ENCODE peak calls at places on chromosomes 1 and 21, in five cellular contexts. H is cardiac muscle cell, C is body of pancreas, N is PC-9, P is tibial artery. X is an unnamed sample.

GRCh38 chr1:14678011-14678638 is 79.6 kb downstream of the KAZN start:
- DNase-seq in C (no peak), N (no peak), P (no peak), H (no peak), X (no peak)

GRCh38 chr1:121566346-121566745 is 381.6 kb downstream of the SRGAP2C start:
- DNase-seq in N (no peak), H (no peak), P (no peak), C (no peak), X (no peak)

GRCh38 chr1:22753396-22754083 is 42.9 kb downstream of the EPHB2 start:
- DNase-seq in N (no peak), P (peak), C (no peak), H (no peak), X (no peak)

GRCh38 chr1:218351617-218352438 is 6.7 kb downstream of the TGFB2 start:
- DNase-seq in H (no peak), P (peak), N (no peak), C (no peak), X (peak)

GRCh38 chr1:78079580-78079979 is 33.8 kb downstream of the GIPC2 start:
- DNase-seq in P (no peak), C (no peak), N (no peak), H (no peak), X (no peak)

GRCh38 chr21:30434033-30434631 is 4.1 kb downstream of the KRTAP13-4 start:
- DNase-seq in P (no peak), N (no peak), C (peak), H (peak), X (no peak)

GRCh38 chr1:151196292-151196800 is 2.0 kb upstream of the PIP5K1A start:
- DNase-seq in C (peak), H (peak), N (peak), P (peak), X (peak)

GRCh38 chr1:164858233-164858632 is 299.2 kb downstream of the PBX1 start:
- DNase-seq in N (no peak), P (no peak), H (peak), C (peak), X (no peak)

GRCh38 chr1:34711469-34711868 is 43.4 kb upstream of the GJB5 start:
- DNase-seq in H (no peak), N (no peak), C (no peak), P (no peak), X (no peak)

GRCh38 chr1:15158506-15159165 is 5.1 kb downstream of the TMEM51 start:
- DNase-seq in P (no peak), C (no peak), N (peak), H (no peak), X (no peak)

DNA sequence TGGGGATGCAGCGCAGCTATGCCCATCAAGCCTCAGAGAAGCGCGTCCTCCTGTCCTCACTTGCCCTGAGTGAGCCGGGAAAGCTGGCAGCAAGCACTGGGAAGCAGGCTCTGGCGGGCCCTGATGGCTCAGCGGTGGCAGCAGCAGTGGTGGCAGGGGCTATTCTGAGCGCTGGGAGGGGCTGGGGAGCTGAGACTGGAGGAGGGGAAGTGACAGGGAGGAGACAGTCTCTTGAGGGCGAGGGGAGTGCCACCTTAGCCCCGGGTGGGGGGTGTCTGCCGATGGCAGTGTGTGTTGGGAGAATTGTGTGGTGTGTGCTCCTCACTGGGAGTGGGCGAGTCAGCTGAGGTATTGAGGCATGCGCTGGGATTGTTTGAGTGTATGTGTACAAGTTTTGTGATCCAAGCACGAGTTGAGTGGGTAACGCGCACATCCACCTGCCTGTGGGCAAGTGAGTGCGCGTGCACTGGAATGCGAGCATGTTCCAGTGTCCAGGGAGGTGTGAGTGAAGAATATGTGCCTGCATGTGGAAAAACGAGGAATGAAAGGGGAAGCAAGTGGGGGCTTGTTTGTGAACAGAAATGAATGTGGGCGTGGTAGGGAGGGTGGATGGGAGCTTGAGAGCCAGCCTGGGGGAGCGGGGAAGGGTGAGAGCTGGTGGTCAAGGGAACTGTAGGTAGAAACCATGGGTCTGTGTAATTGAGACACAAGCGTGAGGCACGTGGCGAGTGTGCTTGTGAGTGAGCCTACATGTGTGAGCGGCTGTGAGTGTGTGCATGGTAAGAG is 2.9 kb upstream of the FOXO6 start:
- DNase-seq in N (no peak), C (no peak), P (peak), H (peak), X (peak)
- H3K4me3 ChIP-seq in N (no peak), C (no peak), P (no peak), H (no peak), X (no peak)

GRCh38 chr1:231376875-231377549 is 38.9 kb downstream of the SPRTN start:
- DNase-seq in N (no peak), P (no peak), C (no peak), H (no peak), X (no peak)

GRCh38 chr1:231374394-231374793 is 36.3 kb downstream of the SPRTN start:
- DNase-seq in C (no peak), P (no peak), H (no peak), N (no peak), X (no peak)

GRCh38 chr1:231372501-231372900 is 34.4 kb downstream of the SPRTN start:
- DNase-seq in C (no peak), P (no peak), N (no peak), H (no peak), X (no peak)

GRCh38 chr1:231381729-231382128 is 40.4 kb downstream of the EGLN1 start:
- DNase-seq in P (no peak), N (no peak), C (no peak), H (no peak), X (no peak)

GRCh38 chr1:231376101-231376500 is 38.0 kb downstream of the SPRTN start:
- DNase-seq in C (no peak), P (no peak), N (no peak), H (no peak), X (peak)
- H3K4me3 ChIP-seq in C (no peak), P (no peak), N (no peak), H (no peak), X (no peak)

GRCh38 chr1:41730806-41731205 is 187.9 kb downstream of the HIVEP3 start:
- DNase-seq in P (no peak), H (no peak), N (no peak), C (no peak), X (no peak)

GRCh38 chr1:41724248-41724647 is 194.5 kb downstream of the HIVEP3 start:
- DNase-seq in H (no peak), P (no peak), N (no peak), C (no peak), X (no peak)

GRCh38 chr1:41728403-41729202 is 190.1 kb downstream of the HIVEP3 start:
- DNase-seq in N (no peak), C (no peak), P (no peak), H (peak), X (no peak)

GRCh38 chr1:41727749-41728115 is 191.0 kb downstream of the HIVEP3 start:
- DNase-seq in P (no peak), H (no peak), N (no peak), C (no peak), X (no peak)

GRCh38 chr1:41726899-41727748 is 191.6 kb downstream of the HIVEP3 start:
- DNase-seq in H (no peak), C (peak), N (no peak), P (peak), X (peak)
- H3K4me3 ChIP-seq in H (no peak), C (no peak), N (no peak), P (no peak), X (peak)

DNA sequence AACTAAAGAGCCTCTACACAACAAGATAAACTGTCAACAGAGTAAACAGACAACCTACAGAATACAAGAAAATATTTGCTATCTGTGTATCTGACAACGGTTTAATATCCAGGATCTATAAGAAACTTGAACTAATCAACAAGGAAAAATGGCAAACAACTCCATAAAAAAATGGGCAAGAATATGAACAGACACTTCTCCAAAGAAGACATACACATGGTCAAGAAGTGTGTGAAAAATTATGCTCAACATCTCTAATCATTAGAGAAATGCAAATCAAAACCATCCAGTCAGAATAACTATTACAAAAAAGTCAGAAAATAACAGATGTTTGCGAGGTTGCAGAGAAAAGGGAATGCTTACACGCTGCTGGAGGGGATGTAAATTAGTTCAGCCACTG is 8.0 kb downstream of the ZNF670 start:
- DNase-seq in P (no peak), C (no peak), H (no peak), N (no peak), X (no peak)
- H3K4me3 ChIP-seq in P (no peak), C (no peak), H (no peak), N (no peak), X (no peak)

GRCh38 chr1:154806333-154806732 is 63.7 kb downstream of the KCNN3 start:
- DNase-seq in N (no peak), P (no peak), C (no peak), H (no peak), X (no peak)
- H3K4me3 ChIP-seq in N (no peak), P (no peak), C (no peak), H (no peak), X (no peak)

DNA sequence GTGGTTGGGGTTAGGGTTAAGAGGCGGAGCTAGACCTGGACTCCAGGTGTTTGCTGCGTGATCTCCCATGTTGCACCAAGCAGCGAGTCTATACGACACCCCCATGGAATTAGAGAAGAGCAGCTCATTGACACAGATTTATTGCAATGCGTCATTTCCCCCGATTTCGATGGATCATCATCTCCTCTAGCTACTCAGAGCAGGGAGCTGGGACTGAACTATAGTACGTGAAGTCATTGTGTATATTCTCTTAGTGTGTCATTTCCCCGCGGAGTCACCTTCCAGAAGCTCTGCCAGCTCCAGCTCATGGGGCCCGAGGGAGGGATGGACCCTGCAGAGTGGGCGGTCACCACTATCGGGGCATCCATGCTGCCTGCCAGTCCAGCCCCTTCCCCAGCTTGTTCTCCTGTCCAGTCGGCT is 7.5 kb upstream of the C2CD2 start:
- DNase-seq in H (no peak), N (no peak), P (no peak), C (no peak), X (peak)
- H3K4me3 ChIP-seq in H (no peak), N (no peak), P (no peak), C (no peak), X (no peak)

X was measured in Peyer's patch.